ENCODE peak calls at places on chromosomes 2 and 18, in seven cellular contexts. Q is effector memory CD8-positive, alpha-beta T cell; V is memory B cell; U is heart left ventricle; H is left lung; M is foreskin keratinocyte; O is activated CD8-positive, alpha-beta memory T cell treated with anti-CD3 and anti-CD28 coated beads, Interleukin-2, amount 10 ng/mL, durations not matched to agents 7 days and 5 days. J is an unnamed sample.

GRCh38 chr2:64698668-64699444 is 45.1 kb upstream of the SERTAD2 start:
- ATAC-seq in U (no peak), H (peak), O (peak), V (peak), Q (peak), M (peak), J (peak)

GRCh38 chr18:37578886-37579513 is 13.4 kb upstream of the CELF4 start:
- ATAC-seq in O (no peak), H (peak), M (peak), U (no peak), Q (no peak), V (no peak), J (peak)

GRCh38 chr2:3179208-3179607 is 198.4 kb downstream of the EIPR1 start:
- ATAC-seq in O (no peak), Q (no peak), H (no peak), U (no peak), M (no peak), V (no peak), J (no peak)

GRCh38 chr18:3062798-3063563 is 50.0 kb upstream of the LPIN2 start:
- ATAC-seq in H (peak), U (peak), O (peak), V (peak), Q (no peak), M (peak), J (peak)

GRCh38 chr18:77147418-77147852 is 14.9 kb upstream of the MBP start:
- ATAC-seq in O (peak), Q (peak), V (peak), H (peak), M (no peak), U (no peak), J (peak)

GRCh38 chr2:88697361-88698026 is 6.0 kb downstream of the RPIA start:
- ATAC-seq in Q (peak), V (no peak), M (no peak), H (no peak), U (no peak), O (no peak), J (no peak)

GRCh38 chr2:189210250-189211075 is 30.9 kb upstream of the COL5A2 start:
- ATAC-seq in O (peak), H (peak), Q (no peak), M (peak), V (no peak), U (no peak), J (peak)

GRCh38 chr2:240451108-240451611 is 15.7 kb downstream of the GPC1 start:
- ATAC-seq in Q (no peak), O (no peak), U (peak), V (no peak), M (peak), H (no peak), J (peak)

GRCh38 chr2:64212801-64213321 is 68.6 kb upstream of the PELI1 start:
- ATAC-seq in H (peak), Q (peak), M (peak), U (no peak), V (no peak), O (peak), J (peak)

GRCh38 chr18:48348739-48349138 is 60.4 kb downstream of the ZBTB7C start:
- ATAC-seq in V (no peak), U (no peak), O (no peak), H (no peak), M (no peak), Q (no peak), J (no peak)

GRCh38 chr2:20897047-20897446 is 74.1 kb upstream of the LDAH start:
- ATAC-seq in O (no peak), U (no peak), Q (no peak), M (no peak), H (no peak), V (no peak), J (no peak)

GRCh38 chr2:205077159-205077558 is 531.9 kb downstream of the PARD3B start:
- ATAC-seq in M (no peak), U (no peak), Q (no peak), H (no peak), V (no peak), O (peak), J (no peak)

GRCh38 chr2:204362603-204363002 is 182.7 kb upstream of the PARD3B start:
- ATAC-seq in U (no peak), O (no peak), V (no peak), H (no peak), M (no peak), Q (no peak), J (no peak)

GRCh38 chr18:67385455-67385854 is 131.1 kb downstream of the DSEL start:
- ATAC-seq in V (no peak), O (no peak), H (no peak), Q (peak), U (no peak), M (no peak), J (no peak)

GRCh38 chr2:204010611-204011560 is 74.3 kb downstream of the ICOS start:
- ATAC-seq in V (no peak), H (no peak), O (no peak), M (peak), U (no peak), Q (no peak), J (peak)

GRCh38 chr2:11024010-11024615 is 112.4 kb downstream of the KCNF1 start:
- ATAC-seq in U (no peak), M (no peak), Q (no peak), V (no peak), O (no peak), H (no peak), J (peak)

GRCh38 chr2:105990624-105991023 is 203.5 kb downstream of the UXS1 start:
- ATAC-seq in O (no peak), V (no peak), H (no peak), U (no peak), M (no peak), Q (no peak), J (no peak)

GRCh38 chr18:57185434-57185833 is 38.5 kb downstream of the BOD1L2 start:
- ATAC-seq in U (no peak), Q (no peak), M (no peak), H (no peak), V (no peak), O (no peak), J (no peak)

GRCh38 chr2:42753188-42753813 is 10.6 kb downstream of the OXER1 start:
- ATAC-seq in M (no peak), V (no peak), H (peak), O (no peak), Q (no peak), U (no peak), J (peak)

GRCh38 chr18:49668583-49669290 is 106.9 kb downstream of the LIPG start:
- ATAC-seq in H (peak), V (no peak), Q (no peak), M (peak), O (no peak), U (peak), J (no peak)

GRCh38 chr18:25310045-25310444 is 41.9 kb downstream of the ZNF521 start:
- ATAC-seq in U (no peak), H (no peak), O (no peak), M (peak), Q (no peak), V (no peak), J (no peak)

GRCh38 chr2:19848952-19849351 is 52.8 kb downstream of the TTC32 start:
- ATAC-seq in H (no peak), Q (no peak), V (no peak), M (no peak), U (no peak), O (no peak), J (no peak)

GRCh38 chr2:175880-176800 is 87.7 kb downstream of the SH3YL1 start:
- ATAC-seq in V (no peak), O (peak), Q (peak), M (peak), U (no peak), H (peak), J (no peak)

GRCh38 chr2:46655551-46656436 is 176.4 kb downstream of the TMEM247 start:
- ATAC-seq in O (no peak), U (no peak), V (no peak), H (peak), M (no peak), Q (no peak), J (peak)

GRCh38 chr2:237198144-237198900 is 112.6 kb downstream of the COPS8 start:
- ATAC-seq in Q (no peak), V (no peak), U (no peak), H (no peak), M (no peak), O (no peak), J (no peak)

J was measured in esophagus mucosa.